ENCODE peak calls at places on chromosome 2, in ten cellular contexts. One of them, this sample, is unnamed.

GRCh38 chr2:195651041-195651440 is 6.0 kb upstream of the SLC39A10 start:
- DNase-seq in HS-5: no peak
- DNase-seq in fibroblast of lung: no peak
- DNase-seq in NCI-H774: no peak
- DNase-seq in stimulated activated CD8-positive, alpha-beta memory T cell treated with anti-CD3 and anti-CD28 coated beads, Interleukin-15, amount 100 ng/mL, for 4 hours: no peak
- DNase-seq in EL: no peak
- DNase-seq in kidney epithelial cell: no peak
- DNase-seq in stimulated activated effector memory CD8-positive, alpha-beta T cell treated with anti-CD3 and anti-CD28 coated beads, Interleukin-12 subunit alpha, Interleukin-12 subunit beta, amount 100 ng/mL, for 72 hours: no peak
- DNase-seq in psoas muscle: no peak
- DNase-seq in NCI-H1694 treated with DMSO at 0.1 percent for 48 hours: no peak
- DNase-seq in this sample: no peak

GRCh38 chr2:190043441-190043840 is 19.1 kb downstream of the MSTN start:
- DNase-seq in HS-5: no peak
- DNase-seq in fibroblast of lung: peak; percentile 40
- DNase-seq in NCI-H774: no peak
- DNase-seq in stimulated activated CD8-positive, alpha-beta memory T cell treated with anti-CD3 and anti-CD28 coated beads, Interleukin-15, amount 100 ng/mL, for 4 hours: no peak
- DNase-seq in EL: no peak
- DNase-seq in kidney epithelial cell: no peak
- DNase-seq in stimulated activated effector memory CD8-positive, alpha-beta T cell treated with anti-CD3 and anti-CD28 coated beads, Interleukin-12 subunit alpha, Interleukin-12 subunit beta, amount 100 ng/mL, for 72 hours: no peak
- DNase-seq in psoas muscle: no peak
- DNase-seq in NCI-H1694 treated with DMSO at 0.1 percent for 48 hours: no peak
- DNase-seq in this sample: no peak

GRCh38 chr2:225660262-225661091 is 261.0 kb downstream of the NYAP2 start:
- DNase-seq in HS-5: peak; percentile 49
- DNase-seq in fibroblast of lung: peak; percentile 71
- DNase-seq in NCI-H774: peak; percentile 42
- DNase-seq in stimulated activated CD8-positive, alpha-beta memory T cell treated with anti-CD3 and anti-CD28 coated beads, Interleukin-15, amount 100 ng/mL, for 4 hours: peak; percentile 38
- DNase-seq in EL: peak; percentile 68
- DNase-seq in kidney epithelial cell: peak; percentile 7
- DNase-seq in stimulated activated effector memory CD8-positive, alpha-beta T cell treated with anti-CD3 and anti-CD28 coated beads, Interleukin-12 subunit alpha, Interleukin-12 subunit beta, amount 100 ng/mL, for 72 hours: peak; percentile 78
- DNase-seq in psoas muscle: peak; percentile 83
- DNase-seq in NCI-H1694 treated with DMSO at 0.1 percent for 48 hours: peak; percentile 67
- DNase-seq in this sample: peak; percentile 79

GRCh38 chr2:233040174-233040530 is 7.7 kb downstream of the NEU2 start:
- DNase-seq in HS-5: no peak
- DNase-seq in fibroblast of lung: no peak
- DNase-seq in NCI-H774: no peak
- DNase-seq in stimulated activated CD8-positive, alpha-beta memory T cell treated with anti-CD3 and anti-CD28 coated beads, Interleukin-15, amount 100 ng/mL, for 4 hours: no peak
- DNase-seq in EL: no peak
- DNase-seq in kidney epithelial cell: no peak
- DNase-seq in stimulated activated effector memory CD8-positive, alpha-beta T cell treated with anti-CD3 and anti-CD28 coated beads, Interleukin-12 subunit alpha, Interleukin-12 subunit beta, amount 100 ng/mL, for 72 hours: no peak
- DNase-seq in psoas muscle: no peak
- DNase-seq in NCI-H1694 treated with DMSO at 0.1 percent for 48 hours: no peak
- DNase-seq in this sample: no peak

GRCh38 chr2:2856723-2857415 is 520.7 kb downstream of the EIPR1 start:
- DNase-seq in HS-5: no peak
- DNase-seq in fibroblast of lung: no peak
- DNase-seq in NCI-H774: no peak
- DNase-seq in stimulated activated CD8-positive, alpha-beta memory T cell treated with anti-CD3 and anti-CD28 coated beads, Interleukin-15, amount 100 ng/mL, for 4 hours: no peak
- DNase-seq in EL: no peak
- DNase-seq in kidney epithelial cell: no peak
- DNase-seq in stimulated activated effector memory CD8-positive, alpha-beta T cell treated with anti-CD3 and anti-CD28 coated beads, Interleukin-12 subunit alpha, Interleukin-12 subunit beta, amount 100 ng/mL, for 72 hours: no peak
- DNase-seq in psoas muscle: no peak
- DNase-seq in NCI-H1694 treated with DMSO at 0.1 percent for 48 hours: no peak
- DNase-seq in this sample: no peak

GRCh38 chr2:62654423-62654791 is 51.1 kb upstream of the EHBP1 start:
- DNase-seq in HS-5: peak; percentile 62
- DNase-seq in fibroblast of lung: no peak
- DNase-seq in NCI-H774: no peak
- DNase-seq in stimulated activated CD8-positive, alpha-beta memory T cell treated with anti-CD3 and anti-CD28 coated beads, Interleukin-15, amount 100 ng/mL, for 4 hours: no peak
- DNase-seq in EL: peak; percentile 67
- DNase-seq in kidney epithelial cell: peak; percentile 78
- DNase-seq in stimulated activated effector memory CD8-positive, alpha-beta T cell treated with anti-CD3 and anti-CD28 coated beads, Interleukin-12 subunit alpha, Interleukin-12 subunit beta, amount 100 ng/mL, for 72 hours: no peak
- DNase-seq in psoas muscle: no peak
- DNase-seq in NCI-H1694 treated with DMSO at 0.1 percent for 48 hours: no peak
- DNase-seq in this sample: peak; percentile 24

GRCh38 chr2:218010116-218010837 is 7.5 kb upstream of the TNS1 start:
- DNase-seq in HS-5: no peak
- DNase-seq in fibroblast of lung: peak; percentile 51
- DNase-seq in NCI-H774: no peak
- DNase-seq in stimulated activated CD8-positive, alpha-beta memory T cell treated with anti-CD3 and anti-CD28 coated beads, Interleukin-15, amount 100 ng/mL, for 4 hours: no peak
- DNase-seq in EL: peak; percentile 61
- DNase-seq in kidney epithelial cell: no peak
- DNase-seq in stimulated activated effector memory CD8-positive, alpha-beta T cell treated with anti-CD3 and anti-CD28 coated beads, Interleukin-12 subunit alpha, Interleukin-12 subunit beta, amount 100 ng/mL, for 72 hours: peak; percentile 60
- DNase-seq in psoas muscle: peak; percentile 82
- DNase-seq in NCI-H1694 treated with DMSO at 0.1 percent for 48 hours: no peak
- DNase-seq in this sample: peak; percentile 43

GRCh38 chr2:12076810-12077209 is 330.4 kb downstream of the LPIN1 start:
- DNase-seq in HS-5: no peak
- DNase-seq in fibroblast of lung: peak; percentile 31
- DNase-seq in NCI-H774: no peak
- DNase-seq in stimulated activated CD8-positive, alpha-beta memory T cell treated with anti-CD3 and anti-CD28 coated beads, Interleukin-15, amount 100 ng/mL, for 4 hours: no peak
- DNase-seq in EL: no peak
- DNase-seq in kidney epithelial cell: peak; percentile 65
- DNase-seq in stimulated activated effector memory CD8-positive, alpha-beta T cell treated with anti-CD3 and anti-CD28 coated beads, Interleukin-12 subunit alpha, Interleukin-12 subunit beta, amount 100 ng/mL, for 72 hours: no peak
- DNase-seq in psoas muscle: no peak
- DNase-seq in NCI-H1694 treated with DMSO at 0.1 percent for 48 hours: peak; percentile 95
- DNase-seq in this sample: peak; percentile 91

GRCh38 chr2:241891315-241891987 is 21.9 kb downstream of the RTP5 start:
- DNase-seq in HS-5: no peak
- DNase-seq in fibroblast of lung: no peak
- DNase-seq in NCI-H774: peak; percentile 13
- DNase-seq in stimulated activated CD8-positive, alpha-beta memory T cell treated with anti-CD3 and anti-CD28 coated beads, Interleukin-15, amount 100 ng/mL, for 4 hours: no peak
- DNase-seq in EL: no peak
- DNase-seq in kidney epithelial cell: no peak
- DNase-seq in stimulated activated effector memory CD8-positive, alpha-beta T cell treated with anti-CD3 and anti-CD28 coated beads, Interleukin-12 subunit alpha, Interleukin-12 subunit beta, amount 100 ng/mL, for 72 hours: no peak
- DNase-seq in psoas muscle: peak; percentile 53
- DNase-seq in NCI-H1694 treated with DMSO at 0.1 percent for 48 hours: no peak
- DNase-seq in this sample: no peak

GRCh38 chr2:188303363-188304031 is 11.8 kb downstream of the GULP1 start:
- DNase-seq in HS-5: peak; percentile 85
- DNase-seq in fibroblast of lung: peak; percentile 68
- DNase-seq in NCI-H774: no peak
- DNase-seq in stimulated activated CD8-positive, alpha-beta memory T cell treated with anti-CD3 and anti-CD28 coated beads, Interleukin-15, amount 100 ng/mL, for 4 hours: no peak
- DNase-seq in EL: peak; percentile 95
- DNase-seq in kidney epithelial cell: peak; percentile 69
- DNase-seq in stimulated activated effector memory CD8-positive, alpha-beta T cell treated with anti-CD3 and anti-CD28 coated beads, Interleukin-12 subunit alpha, Interleukin-12 subunit beta, amount 100 ng/mL, for 72 hours: no peak
- DNase-seq in psoas muscle: no peak
- DNase-seq in NCI-H1694 treated with DMSO at 0.1 percent for 48 hours: no peak
- DNase-seq in this sample: peak; percentile 43

GRCh38 chr2:71965530-71965929 is 182.1 kb downstream of the CYP26B1 start:
- DNase-seq in HS-5: no peak
- DNase-seq in fibroblast of lung: no peak
- DNase-seq in NCI-H774: no peak
- DNase-seq in stimulated activated CD8-positive, alpha-beta memory T cell treated with anti-CD3 and anti-CD28 coated beads, Interleukin-15, amount 100 ng/mL, for 4 hours: no peak
- DNase-seq in EL: no peak
- DNase-seq in kidney epithelial cell: no peak
- DNase-seq in stimulated activated effector memory CD8-positive, alpha-beta T cell treated with anti-CD3 and anti-CD28 coated beads, Interleukin-12 subunit alpha, Interleukin-12 subunit beta, amount 100 ng/mL, for 72 hours: no peak
- DNase-seq in psoas muscle: no peak
- DNase-seq in NCI-H1694 treated with DMSO at 0.1 percent for 48 hours: no peak
- DNase-seq in this sample: no peak

GRCh38 chr2:239803102-239803763 is 221.9 kb downstream of the NDUFA10 start:
- DNase-seq in HS-5: no peak
- DNase-seq in fibroblast of lung: no peak
- DNase-seq in NCI-H774: no peak
- DNase-seq in stimulated activated CD8-positive, alpha-beta memory T cell treated with anti-CD3 and anti-CD28 coated beads, Interleukin-15, amount 100 ng/mL, for 4 hours: no peak
- DNase-seq in EL: no peak
- DNase-seq in kidney epithelial cell: no peak
- DNase-seq in stimulated activated effector memory CD8-positive, alpha-beta T cell treated with anti-CD3 and anti-CD28 coated beads, Interleukin-12 subunit alpha, Interleukin-12 subunit beta, amount 100 ng/mL, for 72 hours: no peak
- DNase-seq in psoas muscle: no peak
- DNase-seq in NCI-H1694 treated with DMSO at 0.1 percent for 48 hours: no peak
- DNase-seq in this sample: no peak

GRCh38 chr2:15189236-15189635 is 371.9 kb downstream of the NBAS start:
- DNase-seq in HS-5: no peak
- DNase-seq in fibroblast of lung: no peak
- DNase-seq in NCI-H774: no peak
- DNase-seq in stimulated activated CD8-positive, alpha-beta memory T cell treated with anti-CD3 and anti-CD28 coated beads, Interleukin-15, amount 100 ng/mL, for 4 hours: no peak
- DNase-seq in EL: no peak
- DNase-seq in kidney epithelial cell: no peak
- DNase-seq in stimulated activated effector memory CD8-positive, alpha-beta T cell treated with anti-CD3 and anti-CD28 coated beads, Interleukin-12 subunit alpha, Interleukin-12 subunit beta, amount 100 ng/mL, for 72 hours: no peak
- DNase-seq in psoas muscle: no peak
- DNase-seq in NCI-H1694 treated with DMSO at 0.1 percent for 48 hours: no peak
- DNase-seq in this sample: peak; percentile 8

GRCh38 chr2:156476516-156477206 is 40.5 kb downstream of the GPD2 start:
- DNase-seq in HS-5: peak; percentile 52
- DNase-seq in fibroblast of lung: peak; percentile 36
- DNase-seq in NCI-H774: no peak
- DNase-seq in stimulated activated CD8-positive, alpha-beta memory T cell treated with anti-CD3 and anti-CD28 coated beads, Interleukin-15, amount 100 ng/mL, for 4 hours: no peak
- DNase-seq in EL: peak; percentile 77
- DNase-seq in kidney epithelial cell: peak; percentile 28
- DNase-seq in stimulated activated effector memory CD8-positive, alpha-beta T cell treated with anti-CD3 and anti-CD28 coated beads, Interleukin-12 subunit alpha, Interleukin-12 subunit beta, amount 100 ng/mL, for 72 hours: no peak
- DNase-seq in psoas muscle: no peak
- DNase-seq in NCI-H1694 treated with DMSO at 0.1 percent for 48 hours: no peak
- DNase-seq in this sample: peak; percentile 22

GRCh38 chr2:231244382-231245252 is 46.2 kb downstream of the ARMC9 start:
- DNase-seq in HS-5: no peak
- DNase-seq in fibroblast of lung: no peak
- DNase-seq in NCI-H774: no peak
- DNase-seq in stimulated activated CD8-positive, alpha-beta memory T cell treated with anti-CD3 and anti-CD28 coated beads, Interleukin-15, amount 100 ng/mL, for 4 hours: no peak
- DNase-seq in EL: no peak
- DNase-seq in kidney epithelial cell: no peak
- DNase-seq in stimulated activated effector memory CD8-positive, alpha-beta T cell treated with anti-CD3 and anti-CD28 coated beads, Interleukin-12 subunit alpha, Interleukin-12 subunit beta, amount 100 ng/mL, for 72 hours: no peak
- DNase-seq in psoas muscle: no peak
- DNase-seq in NCI-H1694 treated with DMSO at 0.1 percent for 48 hours: no peak
- DNase-seq in this sample: no peak

GRCh38 chr2:26606847-26607190 is 34.3 kb downstream of the CIB4 start:
- DNase-seq in HS-5: no peak
- DNase-seq in fibroblast of lung: no peak
- DNase-seq in NCI-H774: no peak
- DNase-seq in stimulated activated CD8-positive, alpha-beta memory T cell treated with anti-CD3 and anti-CD28 coated beads, Interleukin-15, amount 100 ng/mL, for 4 hours: no peak
- DNase-seq in EL: no peak
- DNase-seq in kidney epithelial cell: no peak
- DNase-seq in stimulated activated effector memory CD8-positive, alpha-beta T cell treated with anti-CD3 and anti-CD28 coated beads, Interleukin-12 subunit alpha, Interleukin-12 subunit beta, amount 100 ng/mL, for 72 hours: no peak
- DNase-seq in psoas muscle: no peak
- DNase-seq in NCI-H1694 treated with DMSO at 0.1 percent for 48 hours: peak; percentile 44
- DNase-seq in this sample: no peak

GRCh38 chr2:235091421-235091820 is 139.6 kb downstream of the SH3BP4 start:
- DNase-seq in HS-5: no peak
- DNase-seq in fibroblast of lung: no peak
- DNase-seq in NCI-H774: no peak
- DNase-seq in stimulated activated CD8-positive, alpha-beta memory T cell treated with anti-CD3 and anti-CD28 coated beads, Interleukin-15, amount 100 ng/mL, for 4 hours: no peak
- DNase-seq in EL: no peak
- DNase-seq in kidney epithelial cell: no peak
- DNase-seq in stimulated activated effector memory CD8-positive, alpha-beta T cell treated with anti-CD3 and anti-CD28 coated beads, Interleukin-12 subunit alpha, Interleukin-12 subunit beta, amount 100 ng/mL, for 72 hours: no peak
- DNase-seq in psoas muscle: no peak
- DNase-seq in NCI-H1694 treated with DMSO at 0.1 percent for 48 hours: no peak
- DNase-seq in this sample: no peak

GRCh38 chr2:15059870-15060617 is 427.5 kb downstream of the LRATD1 start:
- DNase-seq in HS-5: no peak
- DNase-seq in fibroblast of lung: no peak
- DNase-seq in NCI-H774: no peak
- DNase-seq in stimulated activated CD8-positive, alpha-beta memory T cell treated with anti-CD3 and anti-CD28 coated beads, Interleukin-15, amount 100 ng/mL, for 4 hours: no peak
- DNase-seq in EL: no peak
- DNase-seq in kidney epithelial cell: peak; percentile 56
- DNase-seq in stimulated activated effector memory CD8-positive, alpha-beta T cell treated with anti-CD3 and anti-CD28 coated beads, Interleukin-12 subunit alpha, Interleukin-12 subunit beta, amount 100 ng/mL, for 72 hours: peak; percentile 8
- DNase-seq in psoas muscle: no peak
- DNase-seq in NCI-H1694 treated with DMSO at 0.1 percent for 48 hours: no peak
- DNase-seq in this sample: no peak

GRCh38 chr2:235856151-235856819 is 311.9 kb downstream of the GBX2 start:
- DNase-seq in HS-5: no peak
- DNase-seq in fibroblast of lung: no peak
- DNase-seq in NCI-H774: no peak
- DNase-seq in stimulated activated CD8-positive, alpha-beta memory T cell treated with anti-CD3 and anti-CD28 coated beads, Interleukin-15, amount 100 ng/mL, for 4 hours: no peak
- DNase-seq in EL: peak; percentile 34
- DNase-seq in kidney epithelial cell: no peak
- DNase-seq in stimulated activated effector memory CD8-positive, alpha-beta T cell treated with anti-CD3 and anti-CD28 coated beads, Interleukin-12 subunit alpha, Interleukin-12 subunit beta, amount 100 ng/mL, for 72 hours: no peak
- DNase-seq in psoas muscle: no peak
- DNase-seq in NCI-H1694 treated with DMSO at 0.1 percent for 48 hours: no peak
- DNase-seq in this sample: no peak

GRCh38 chr2:226746206-226746800 is 53.3 kb downstream of the IRS1 start:
- DNase-seq in HS-5: no peak
- DNase-seq in fibroblast of lung: no peak
- DNase-seq in NCI-H774: no peak
- DNase-seq in stimulated activated CD8-positive, alpha-beta memory T cell treated with anti-CD3 and anti-CD28 coated beads, Interleukin-15, amount 100 ng/mL, for 4 hours: no peak
- DNase-seq in EL: no peak
- DNase-seq in kidney epithelial cell: no peak
- DNase-seq in stimulated activated effector memory CD8-positive, alpha-beta T cell treated with anti-CD3 and anti-CD28 coated beads, Interleukin-12 subunit alpha, Interleukin-12 subunit beta, amount 100 ng/mL, for 72 hours: no peak
- DNase-seq in psoas muscle: no peak
- DNase-seq in NCI-H1694 treated with DMSO at 0.1 percent for 48 hours: no peak
- DNase-seq in this sample: no peak

GRCh38 chr2:69762513-69763494 is 20.9 kb downstream of the ANXA4 start:
- DNase-seq in HS-5: no peak
- DNase-seq in fibroblast of lung: no peak
- DNase-seq in NCI-H774: no peak
- DNase-seq in stimulated activated CD8-positive, alpha-beta memory T cell treated with anti-CD3 and anti-CD28 coated beads, Interleukin-15, amount 100 ng/mL, for 4 hours: no peak
- DNase-seq in EL: no peak
- DNase-seq in kidney epithelial cell: no peak
- DNase-seq in stimulated activated effector memory CD8-positive, alpha-beta T cell treated with anti-CD3 and anti-CD28 coated beads, Interleukin-12 subunit alpha, Interleukin-12 subunit beta, amount 100 ng/mL, for 72 hours: no peak
- DNase-seq in psoas muscle: no peak
- DNase-seq in NCI-H1694 treated with DMSO at 0.1 percent for 48 hours: no peak
- DNase-seq in this sample: no peak

GRCh38 chr2:30465171-30465545 is 18.1 kb downstream of the LCLAT1 start:
- DNase-seq in HS-5: no peak
- DNase-seq in fibroblast of lung: no peak
- DNase-seq in NCI-H774: no peak
- DNase-seq in stimulated activated CD8-positive, alpha-beta memory T cell treated with anti-CD3 and anti-CD28 coated beads, Interleukin-15, amount 100 ng/mL, for 4 hours: no peak
- DNase-seq in EL: no peak
- DNase-seq in kidney epithelial cell: no peak
- DNase-seq in stimulated activated effector memory CD8-positive, alpha-beta T cell treated with anti-CD3 and anti-CD28 coated beads, Interleukin-12 subunit alpha, Interleukin-12 subunit beta, amount 100 ng/mL, for 72 hours: no peak
- DNase-seq in psoas muscle: no peak
- DNase-seq in NCI-H1694 treated with DMSO at 0.1 percent for 48 hours: no peak
- DNase-seq in this sample: no peak

GRCh38 chr2:120269816-120270215 is 17.2 kb downstream of the RALB start:
- DNase-seq in HS-5: no peak
- DNase-seq in fibroblast of lung: no peak
- DNase-seq in NCI-H774: no peak
- DNase-seq in stimulated activated CD8-positive, alpha-beta memory T cell treated with anti-CD3 and anti-CD28 coated beads, Interleukin-15, amount 100 ng/mL, for 4 hours: no peak
- DNase-seq in EL: no peak
- DNase-seq in kidney epithelial cell: no peak
- DNase-seq in stimulated activated effector memory CD8-positive, alpha-beta T cell treated with anti-CD3 and anti-CD28 coated beads, Interleukin-12 subunit alpha, Interleukin-12 subunit beta, amount 100 ng/mL, for 72 hours: no peak
- DNase-seq in psoas muscle: no peak
- DNase-seq in NCI-H1694 treated with DMSO at 0.1 percent for 48 hours: no peak
- DNase-seq in this sample: no peak

GRCh38 chr2:42127425-42128424 is 41.4 kb upstream of the EML4 start:
- DNase-seq in HS-5: no peak
- DNase-seq in fibroblast of lung: no peak
- DNase-seq in NCI-H774: no peak
- DNase-seq in stimulated activated CD8-positive, alpha-beta memory T cell treated with anti-CD3 and anti-CD28 coated beads, Interleukin-15, amount 100 ng/mL, for 4 hours: no peak
- DNase-seq in EL: peak; percentile 27
- DNase-seq in kidney epithelial cell: no peak
- DNase-seq in stimulated activated effector memory CD8-positive, alpha-beta T cell treated with anti-CD3 and anti-CD28 coated beads, Interleukin-12 subunit alpha, Interleukin-12 subunit beta, amount 100 ng/mL, for 72 hours: no peak
- DNase-seq in psoas muscle: no peak
- DNase-seq in NCI-H1694 treated with DMSO at 0.1 percent for 48 hours: no peak
- DNase-seq in this sample: no peak

GRCh38 chr2:174172802-174173355 is 75.5 kb downstream of the OLA1 start:
- DNase-seq in HS-5: no peak
- DNase-seq in fibroblast of lung: no peak
- DNase-seq in NCI-H774: no peak
- DNase-seq in stimulated activated CD8-positive, alpha-beta memory T cell treated with anti-CD3 and anti-CD28 coated beads, Interleukin-15, amount 100 ng/mL, for 4 hours: no peak
- DNase-seq in EL: no peak
- DNase-seq in kidney epithelial cell: no peak
- DNase-seq in stimulated activated effector memory CD8-positive, alpha-beta T cell treated with anti-CD3 and anti-CD28 coated beads, Interleukin-12 subunit alpha, Interleukin-12 subunit beta, amount 100 ng/mL, for 72 hours: no peak
- DNase-seq in psoas muscle: no peak
- DNase-seq in NCI-H1694 treated with DMSO at 0.1 percent for 48 hours: no peak
- DNase-seq in this sample: no peak

GRCh38 chr2:64220906-64221659 is 76.9 kb upstream of the PELI1 start:
- DNase-seq in HS-5: no peak
- DNase-seq in fibroblast of lung: no peak
- DNase-seq in NCI-H774: no peak
- DNase-seq in stimulated activated CD8-positive, alpha-beta memory T cell treated with anti-CD3 and anti-CD28 coated beads, Interleukin-15, amount 100 ng/mL, for 4 hours: no peak
- DNase-seq in EL: no peak
- DNase-seq in kidney epithelial cell: no peak
- DNase-seq in stimulated activated effector memory CD8-positive, alpha-beta T cell treated with anti-CD3 and anti-CD28 coated beads, Interleukin-12 subunit alpha, Interleukin-12 subunit beta, amount 100 ng/mL, for 72 hours: no peak
- DNase-seq in psoas muscle: no peak
- DNase-seq in NCI-H1694 treated with DMSO at 0.1 percent for 48 hours: no peak
- DNase-seq in this sample: no peak

GRCh38 chr2:83561592-83561991 is 897.5 kb downstream of the SUCLG1 start:
- DNase-seq in HS-5: no peak
- DNase-seq in fibroblast of lung: no peak
- DNase-seq in NCI-H774: no peak
- DNase-seq in stimulated activated CD8-positive, alpha-beta memory T cell treated with anti-CD3 and anti-CD28 coated beads, Interleukin-15, amount 100 ng/mL, for 4 hours: no peak
- DNase-seq in EL: no peak
- DNase-seq in kidney epithelial cell: no peak
- DNase-seq in stimulated activated effector memory CD8-positive, alpha-beta T cell treated with anti-CD3 and anti-CD28 coated beads, Interleukin-12 subunit alpha, Interleukin-12 subunit beta, amount 100 ng/mL, for 72 hours: no peak
- DNase-seq in psoas muscle: no peak
- DNase-seq in NCI-H1694 treated with DMSO at 0.1 percent for 48 hours: no peak
- DNase-seq in this sample: no peak

This sample was measured in myocyte.